ENCODE peak calls at places on chromosome 18, in four cellular contexts. One of them, this sample, is unnamed.

GRCh38 chr18:9055185-9055584 is 47.3 kb upstream of the NDUFV2 start:
- DNase-seq in mesendoderm: no peak
- DNase-seq in neuronal stem cell: no peak
- DNase-seq in IMR-90: peak
- DNase-seq in this sample: peak

GRCh38 chr18:24658302-24658701 is 197.9 kb downstream of the HRH4 start:
- DNase-seq in mesendoderm: no peak
- DNase-seq in neuronal stem cell: no peak
- DNase-seq in IMR-90: no peak
- DNase-seq in this sample: no peak

GRCh38 chr18:79933765-79934164 is 17.7 kb downstream of the SLC66A2 start:
- DNase-seq in mesendoderm: peak
- DNase-seq in neuronal stem cell: no peak
- DNase-seq in IMR-90: no peak
- DNase-seq in this sample: peak

GRCh38 chr18:8747440-8747937 is 42.1 kb downstream of the MTCL1 start:
- DNase-seq in mesendoderm: no peak
- DNase-seq in neuronal stem cell: no peak
- DNase-seq in IMR-90: peak
- DNase-seq in this sample: peak

GRCh38 chr18:26696318-26696717 is 148.0 kb upstream of the KCTD1 start:
- DNase-seq in mesendoderm: no peak
- DNase-seq in neuronal stem cell: no peak
- DNase-seq in IMR-90: no peak
- DNase-seq in this sample: no peak

GRCh38 chr18:35050638-35051287 is 9.6 kb downstream of the MAPRE2 start:
- DNase-seq in mesendoderm: no peak
- DNase-seq in neuronal stem cell: no peak
- DNase-seq in IMR-90: no peak
- DNase-seq in this sample: peak

GRCh38 chr18:8833480-8833879 is 128.1 kb downstream of the MTCL1 start:
- DNase-seq in mesendoderm: no peak
- DNase-seq in neuronal stem cell: no peak
- DNase-seq in IMR-90: no peak
- DNase-seq in this sample: no peak

GRCh38 chr18:52766002-52766540 is 426.1 kb downstream of the DCC start:
- DNase-seq in mesendoderm: no peak
- DNase-seq in neuronal stem cell: no peak
- DNase-seq in IMR-90: no peak
- DNase-seq in this sample: no peak

GRCh38 chr18:56175309-56175708 is 463.1 kb downstream of the TXNL1 start:
- DNase-seq in mesendoderm: no peak
- DNase-seq in neuronal stem cell: no peak
- DNase-seq in IMR-90: no peak
- DNase-seq in this sample: no peak

GRCh38 chr18:75691483-75691882 is 264.0 kb upstream of the SMIM21 start:
- DNase-seq in mesendoderm: peak
- DNase-seq in neuronal stem cell: no peak
- DNase-seq in IMR-90: no peak
- DNase-seq in this sample: no peak

GRCh38 chr18:26480897-26481795 is 67.2 kb downstream of the KCTD1 start:
- DNase-seq in mesendoderm: peak
- DNase-seq in neuronal stem cell: no peak
- DNase-seq in IMR-90: peak
- DNase-seq in this sample: peak

GRCh38 chr18:9918016-9918680 is 4.3 kb downstream of the VAPA start:
- DNase-seq in mesendoderm: peak
- DNase-seq in neuronal stem cell: no peak
- DNase-seq in IMR-90: peak
- DNase-seq in this sample: peak

GRCh38 chr18:24659837-24660720 is 199.6 kb downstream of the HRH4 start:
- DNase-seq in mesendoderm: no peak
- DNase-seq in neuronal stem cell: no peak
- DNase-seq in IMR-90: peak
- DNase-seq in this sample: no peak

GRCh38 chr18:32167980-32168379 is 21.9 kb upstream of the MEP1B start:
- DNase-seq in mesendoderm: no peak
- DNase-seq in neuronal stem cell: no peak
- DNase-seq in IMR-90: no peak
- DNase-seq in this sample: no peak

GRCh38 chr18:25805323-25805722 is 285.1 kb downstream of the SS18 start:
- DNase-seq in mesendoderm: no peak
- DNase-seq in neuronal stem cell: no peak
- DNase-seq in IMR-90: peak
- DNase-seq in this sample: peak

GRCh38 chr18:8706981-8707940 is 1.9 kb downstream of the MTCL1 start:
- DNase-seq in mesendoderm: peak
- DNase-seq in neuronal stem cell: no peak
- DNase-seq in IMR-90: peak
- DNase-seq in this sample: peak

GRCh38 chr18:60232541-60232940 is 140.0 kb downstream of the MC4R start:
- DNase-seq in mesendoderm: peak
- DNase-seq in neuronal stem cell: no peak
- DNase-seq in IMR-90: peak
- DNase-seq in this sample: peak

GRCh38 chr18:27996792-27997191 is 180.1 kb downstream of the CDH2 start:
- DNase-seq in mesendoderm: no peak
- DNase-seq in neuronal stem cell: no peak
- DNase-seq in IMR-90: peak
- DNase-seq in this sample: peak

GRCh38 chr18:27797484-27797883 is 379.4 kb downstream of the CDH2 start:
- DNase-seq in mesendoderm: no peak
- DNase-seq in neuronal stem cell: no peak
- DNase-seq in IMR-90: no peak
- DNase-seq in this sample: peak

GRCh38 chr18:9330419-9330818 is 4.2 kb upstream of the TWSG1 start:
- DNase-seq in mesendoderm: no peak
- DNase-seq in neuronal stem cell: no peak
- DNase-seq in IMR-90: no peak
- DNase-seq in this sample: no peak

GRCh38 chr18:8963876-8964275 is 138.6 kb upstream of the NDUFV2 start:
- DNase-seq in mesendoderm: no peak
- DNase-seq in neuronal stem cell: no peak
- DNase-seq in IMR-90: no peak
- DNase-seq in this sample: no peak

GRCh38 chr18:3916082-3916481 is 466.1 kb downstream of the TGIF1 start:
- DNase-seq in mesendoderm: no peak
- DNase-seq in neuronal stem cell: no peak
- DNase-seq in IMR-90: no peak
- DNase-seq in this sample: no peak

DNA sequence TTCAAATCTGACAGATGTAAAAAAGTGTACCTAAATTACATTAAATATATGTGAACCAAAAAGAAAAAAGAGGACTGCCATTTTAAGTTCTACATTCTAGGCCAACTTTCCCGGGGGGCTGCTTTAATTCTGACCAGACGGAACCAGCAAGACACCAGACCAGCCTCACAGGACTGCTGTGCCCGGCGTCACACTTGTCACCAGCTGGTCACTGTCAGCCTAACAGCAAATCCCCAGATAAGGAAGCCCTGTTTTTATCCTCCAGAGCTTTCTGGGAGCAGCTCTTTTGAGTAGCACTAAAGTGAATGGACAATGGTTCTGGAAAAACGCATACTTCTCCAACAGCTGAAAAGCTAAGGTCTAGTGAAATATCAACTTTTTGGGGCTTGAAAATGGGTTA is 35.6 kb downstream of the CYB5A start:
- DNase-seq in mesendoderm: peak
- DNase-seq in neuronal stem cell: peak
- DNase-seq in IMR-90: no peak
- DNase-seq in this sample: no peak
- H2BK5ac ChIP-seq in mesendoderm: no peak
- H2BK5ac ChIP-seq in neuronal stem cell: no peak
- H2BK5ac ChIP-seq in IMR-90: no peak
- H2BK5ac ChIP-seq in this sample: no peak

GRCh38 chr18:50033004-50033403 is 161.9 kb downstream of the MYO5B start:
- DNase-seq in mesendoderm: no peak
- DNase-seq in neuronal stem cell: no peak
- DNase-seq in IMR-90: no peak
- DNase-seq in this sample: no peak
- H3K4ac ChIP-seq in mesendoderm: no peak
- H3K4ac ChIP-seq in neuronal stem cell: no peak
- H3K4ac ChIP-seq in IMR-90: no peak
- H3K4ac ChIP-seq in this sample: no peak

GRCh38 chr18:1014496-1014895 is 109.8 kb downstream of the ADCYAP1 start:
- DNase-seq in mesendoderm: peak
- DNase-seq in neuronal stem cell: no peak
- DNase-seq in IMR-90: no peak
- DNase-seq in this sample: peak

GRCh38 chr18:1017227-1017626 is 112.6 kb downstream of the ADCYAP1 start:
- DNase-seq in mesendoderm: peak
- DNase-seq in neuronal stem cell: no peak
- DNase-seq in IMR-90: no peak
- DNase-seq in this sample: no peak

GRCh38 chr18:1013951-1014350 is 109.3 kb downstream of the ADCYAP1 start:
- DNase-seq in mesendoderm: peak
- DNase-seq in neuronal stem cell: no peak
- DNase-seq in IMR-90: no peak
- DNase-seq in this sample: no peak

GRCh38 chr18:1015777-1016176 is 111.1 kb downstream of the ADCYAP1 start:
- DNase-seq in mesendoderm: no peak
- DNase-seq in neuronal stem cell: no peak
- DNase-seq in IMR-90: no peak
- DNase-seq in this sample: no peak

GRCh38 chr18:1014951-1015627 is 110.4 kb downstream of the ADCYAP1 start:
- DNase-seq in mesendoderm: peak
- DNase-seq in neuronal stem cell: no peak
- DNase-seq in IMR-90: no peak
- DNase-seq in this sample: no peak
- H2BK5ac ChIP-seq in mesendoderm: no peak
- H2BK5ac ChIP-seq in neuronal stem cell: no peak
- H2BK5ac ChIP-seq in IMR-90: no peak
- H2BK5ac ChIP-seq in this sample: no peak

DNA sequence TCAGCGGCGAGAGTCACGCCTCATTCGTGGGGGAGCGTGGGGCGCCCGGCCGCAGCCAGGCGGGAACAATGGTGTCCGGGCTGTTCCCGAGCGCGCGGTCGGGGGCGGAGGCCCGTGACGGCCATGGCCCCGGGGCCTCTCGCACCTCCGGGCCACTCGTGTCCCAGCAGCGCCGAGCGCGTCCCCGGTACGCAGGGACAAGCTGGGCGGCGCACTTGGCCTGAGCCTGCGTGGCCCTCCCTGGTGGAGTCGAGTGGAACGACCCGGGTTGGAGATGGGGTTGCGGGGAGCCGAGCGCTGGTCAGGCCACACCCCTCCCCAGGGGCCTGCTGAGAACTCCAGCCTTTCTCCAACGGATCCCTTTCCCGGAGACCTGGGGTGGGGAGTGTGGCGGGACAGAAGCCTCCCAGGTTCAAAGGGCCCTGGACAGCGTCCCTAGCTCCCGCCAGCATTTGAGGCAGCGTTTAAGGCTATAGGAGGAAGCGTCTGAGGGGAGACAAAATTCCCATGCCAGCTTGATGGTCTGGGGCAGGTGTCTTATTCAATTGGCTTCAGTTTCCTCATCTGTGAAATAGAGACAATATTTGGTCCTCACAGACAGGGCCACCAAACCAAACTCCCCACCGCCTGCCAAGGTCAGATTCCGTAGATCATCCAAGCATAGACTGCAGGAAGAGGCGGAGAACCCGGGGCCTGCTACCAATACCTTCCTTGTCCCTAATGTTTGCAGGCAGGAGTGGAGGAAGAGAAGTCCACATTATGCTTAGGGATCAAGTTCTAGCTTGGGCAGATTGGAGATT is 545 bp downstream of the CNDP2 start:
- DNase-seq in mesendoderm: peak
- DNase-seq in neuronal stem cell: no peak
- DNase-seq in IMR-90: peak
- DNase-seq in this sample: peak
- H3K4ac ChIP-seq in mesendoderm: peak
- H3K4ac ChIP-seq in neuronal stem cell: no peak
- H3K4ac ChIP-seq in IMR-90: peak
- H3K4ac ChIP-seq in this sample: peak

DNA sequence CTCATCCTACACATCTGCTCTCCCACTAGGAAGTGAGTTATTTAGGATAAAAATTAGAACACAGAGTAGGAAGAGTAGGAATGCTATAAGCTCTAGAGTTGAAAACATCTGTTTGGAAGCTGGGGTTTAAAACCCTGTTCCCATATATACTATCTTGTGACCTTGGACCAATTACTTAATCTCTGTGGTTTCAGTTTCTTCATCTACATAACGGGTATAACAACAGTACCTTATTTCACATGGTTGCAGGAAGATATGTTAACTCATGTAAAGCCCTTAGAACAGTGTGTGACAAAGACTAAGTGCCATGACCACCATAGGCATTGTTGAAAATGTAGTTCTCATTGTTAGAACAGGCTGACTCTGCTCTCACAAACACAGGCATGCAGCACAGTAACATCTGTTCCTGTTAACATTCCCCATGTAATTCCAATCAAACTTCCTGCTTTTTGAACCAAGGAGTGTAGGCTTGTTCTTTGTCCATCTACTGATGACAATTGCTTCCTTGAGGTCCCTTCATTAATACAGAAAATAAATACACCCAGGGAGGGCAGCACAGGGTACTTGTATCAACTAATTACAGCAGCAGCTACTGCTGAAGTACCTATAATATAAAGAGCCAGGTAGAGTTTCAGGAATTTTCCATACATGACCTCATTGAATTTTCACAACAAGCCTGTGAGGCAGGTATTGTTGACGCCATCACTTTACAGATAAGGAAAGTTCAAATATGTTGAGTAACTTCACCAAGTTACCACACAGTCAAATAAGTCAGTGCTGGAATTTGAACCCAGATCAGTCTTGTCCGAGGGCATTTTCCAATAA is 204.2 kb downstream of the L3MBTL4 start:
- DNase-seq in mesendoderm: peak
- DNase-seq in neuronal stem cell: no peak
- DNase-seq in IMR-90: no peak
- DNase-seq in this sample: no peak
- H2BK5ac ChIP-seq in mesendoderm: no peak
- H2BK5ac ChIP-seq in neuronal stem cell: no peak
- H2BK5ac ChIP-seq in IMR-90: no peak
- H2BK5ac ChIP-seq in this sample: no peak

GRCh38 chr18:58870621-58871020 is 5.9 kb downstream of the ZNF532 start:
- DNase-seq in mesendoderm: no peak
- DNase-seq in neuronal stem cell: no peak
- DNase-seq in IMR-90: no peak
- DNase-seq in this sample: no peak
- H3K4ac ChIP-seq in mesendoderm: peak
- H3K4ac ChIP-seq in neuronal stem cell: no peak
- H3K4ac ChIP-seq in IMR-90: peak
- H3K4ac ChIP-seq in this sample: no peak

GRCh38 chr18:23276456-23276855 is 141.2 kb downstream of the CABLES1 start:
- DNase-seq in mesendoderm: no peak
- DNase-seq in neuronal stem cell: no peak
- DNase-seq in IMR-90: no peak
- DNase-seq in this sample: no peak
- H2BK5ac ChIP-seq in mesendoderm: no peak
- H2BK5ac ChIP-seq in neuronal stem cell: no peak
- H2BK5ac ChIP-seq in IMR-90: no peak
- H2BK5ac ChIP-seq in this sample: no peak

This sample was measured in mesenchymal stem cell.